ENCODE peak calls at places on chromosomes 1 and 21, in five cellular contexts. One of them, this sample, is unnamed.

GRCh38 chr1:71828431-71829012 is 453.8 kb downstream of the NEGR1 start:
- DNase-seq in ACHN: no peak
- DNase-seq in T-cell: no peak
- DNase-seq in A549: no peak
- DNase-seq in activated CD4-positive, CD25-positive, alpha-beta regulatory T cell treated with anti-CD3 and anti-CD28 coated beads, Interleukin-2, amount 50 U/mL, for 16 hours: no peak
- DNase-seq in this sample: no peak

GRCh38 chr1:188476606-188477005 is 1647.9 kb downstream of the PLA2G4A start:
- DNase-seq in ACHN: no peak
- DNase-seq in T-cell: no peak
- DNase-seq in A549: no peak
- DNase-seq in activated CD4-positive, CD25-positive, alpha-beta regulatory T cell treated with anti-CD3 and anti-CD28 coated beads, Interleukin-2, amount 50 U/mL, for 16 hours: no peak
- DNase-seq in this sample: no peak

GRCh38 chr1:235077571-235078479 is 50.8 kb downstream of the TOMM20 start:
- DNase-seq in ACHN: peak
- DNase-seq in T-cell: no peak
- DNase-seq in A549: no peak
- DNase-seq in activated CD4-positive, CD25-positive, alpha-beta regulatory T cell treated with anti-CD3 and anti-CD28 coated beads, Interleukin-2, amount 50 U/mL, for 16 hours: no peak
- DNase-seq in this sample: no peak

GRCh38 chr1:51518730-51519047 is 377 bp downstream of the EPS15 start:
- DNase-seq in ACHN: peak
- DNase-seq in T-cell: no peak
- DNase-seq in A549: peak
- DNase-seq in activated CD4-positive, CD25-positive, alpha-beta regulatory T cell treated with anti-CD3 and anti-CD28 coated beads, Interleukin-2, amount 50 U/mL, for 16 hours: no peak
- DNase-seq in this sample: peak

GRCh38 chr1:168260393-168260792 is 20.3 kb upstream of the TBX19 start:
- DNase-seq in ACHN: no peak
- DNase-seq in T-cell: no peak
- DNase-seq in A549: no peak
- DNase-seq in activated CD4-positive, CD25-positive, alpha-beta regulatory T cell treated with anti-CD3 and anti-CD28 coated beads, Interleukin-2, amount 50 U/mL, for 16 hours: no peak
- DNase-seq in this sample: no peak

GRCh38 chr1:228058981-228059535 is 23.4 kb upstream of the ARF1 start:
- DNase-seq in ACHN: no peak
- DNase-seq in T-cell: peak
- DNase-seq in A549: no peak
- DNase-seq in activated CD4-positive, CD25-positive, alpha-beta regulatory T cell treated with anti-CD3 and anti-CD28 coated beads, Interleukin-2, amount 50 U/mL, for 16 hours: no peak
- DNase-seq in this sample: peak

GRCh38 chr1:154703207-154703606 is 95.2 kb upstream of the ADAR start:
- DNase-seq in ACHN: no peak
- DNase-seq in T-cell: no peak
- DNase-seq in A549: no peak
- DNase-seq in activated CD4-positive, CD25-positive, alpha-beta regulatory T cell treated with anti-CD3 and anti-CD28 coated beads, Interleukin-2, amount 50 U/mL, for 16 hours: no peak
- DNase-seq in this sample: no peak

GRCh38 chr1:83741348-83741747 is 257.6 kb downstream of the TTLL7 start:
- DNase-seq in ACHN: no peak
- DNase-seq in T-cell: no peak
- DNase-seq in A549: no peak
- DNase-seq in activated CD4-positive, CD25-positive, alpha-beta regulatory T cell treated with anti-CD3 and anti-CD28 coated beads, Interleukin-2, amount 50 U/mL, for 16 hours: no peak
- DNase-seq in this sample: no peak

GRCh38 chr1:197336571-197336970 is 68.5 kb downstream of the CRB1 start:
- DNase-seq in ACHN: no peak
- DNase-seq in T-cell: no peak
- DNase-seq in A549: no peak
- DNase-seq in activated CD4-positive, CD25-positive, alpha-beta regulatory T cell treated with anti-CD3 and anti-CD28 coated beads, Interleukin-2, amount 50 U/mL, for 16 hours: no peak
- DNase-seq in this sample: no peak

GRCh38 chr1:153293847-153294246 is 18.9 kb downstream of the PGLYRP3 start:
- DNase-seq in ACHN: no peak
- DNase-seq in T-cell: no peak
- DNase-seq in A549: no peak
- DNase-seq in activated CD4-positive, CD25-positive, alpha-beta regulatory T cell treated with anti-CD3 and anti-CD28 coated beads, Interleukin-2, amount 50 U/mL, for 16 hours: no peak
- DNase-seq in this sample: no peak

GRCh38 chr1:239125027-239125426 is 261.3 kb upstream of the CHRM3 start:
- DNase-seq in ACHN: peak
- DNase-seq in T-cell: no peak
- DNase-seq in A549: no peak
- DNase-seq in activated CD4-positive, CD25-positive, alpha-beta regulatory T cell treated with anti-CD3 and anti-CD28 coated beads, Interleukin-2, amount 50 U/mL, for 16 hours: no peak
- DNase-seq in this sample: no peak

GRCh38 chr1:70043806-70044205 is 161.6 kb downstream of the LRRC40 start:
- DNase-seq in ACHN: peak
- DNase-seq in T-cell: no peak
- DNase-seq in A549: no peak
- DNase-seq in activated CD4-positive, CD25-positive, alpha-beta regulatory T cell treated with anti-CD3 and anti-CD28 coated beads, Interleukin-2, amount 50 U/mL, for 16 hours: no peak
- DNase-seq in this sample: no peak

GRCh38 chr1:34379911-34380310 is 203.2 kb downstream of the C1orf94 start:
- DNase-seq in ACHN: no peak
- DNase-seq in T-cell: no peak
- DNase-seq in A549: no peak
- DNase-seq in activated CD4-positive, CD25-positive, alpha-beta regulatory T cell treated with anti-CD3 and anti-CD28 coated beads, Interleukin-2, amount 50 U/mL, for 16 hours: no peak
- DNase-seq in this sample: no peak

GRCh38 chr1:60936052-60936619 is 146.2 kb upstream of the NFIA start:
- DNase-seq in ACHN: no peak
- DNase-seq in T-cell: no peak
- DNase-seq in A549: no peak
- DNase-seq in activated CD4-positive, CD25-positive, alpha-beta regulatory T cell treated with anti-CD3 and anti-CD28 coated beads, Interleukin-2, amount 50 U/mL, for 16 hours: no peak
- DNase-seq in this sample: no peak

GRCh38 chr1:11176081-11176706 is 13.0 kb upstream of the ANGPTL7 start:
- DNase-seq in ACHN: peak
- DNase-seq in T-cell: no peak
- DNase-seq in A549: no peak
- DNase-seq in activated CD4-positive, CD25-positive, alpha-beta regulatory T cell treated with anti-CD3 and anti-CD28 coated beads, Interleukin-2, amount 50 U/mL, for 16 hours: no peak
- DNase-seq in this sample: no peak

GRCh38 chr1:79603862-79604261 is 597.3 kb upstream of the ADGRL4 start:
- DNase-seq in ACHN: peak
- DNase-seq in T-cell: no peak
- DNase-seq in A549: no peak
- DNase-seq in activated CD4-positive, CD25-positive, alpha-beta regulatory T cell treated with anti-CD3 and anti-CD28 coated beads, Interleukin-2, amount 50 U/mL, for 16 hours: no peak
- DNase-seq in this sample: no peak

GRCh38 chr1:117638759-117639158 is 32.9 kb downstream of the TENT5C start:
- DNase-seq in ACHN: no peak
- DNase-seq in T-cell: no peak
- DNase-seq in A549: no peak
- DNase-seq in activated CD4-positive, CD25-positive, alpha-beta regulatory T cell treated with anti-CD3 and anti-CD28 coated beads, Interleukin-2, amount 50 U/mL, for 16 hours: no peak
- DNase-seq in this sample: no peak

GRCh38 chr21:16587671-16588379 is 858.0 kb downstream of the USP25 start:
- DNase-seq in ACHN: peak
- DNase-seq in T-cell: no peak
- DNase-seq in A549: no peak
- DNase-seq in activated CD4-positive, CD25-positive, alpha-beta regulatory T cell treated with anti-CD3 and anti-CD28 coated beads, Interleukin-2, amount 50 U/mL, for 16 hours: no peak
- DNase-seq in this sample: no peak

GRCh38 chr1:112544011-112544688 is 35.4 kb downstream of the WNT2B start:
- DNase-seq in ACHN: peak
- DNase-seq in T-cell: no peak
- DNase-seq in A549: peak
- DNase-seq in activated CD4-positive, CD25-positive, alpha-beta regulatory T cell treated with anti-CD3 and anti-CD28 coated beads, Interleukin-2, amount 50 U/mL, for 16 hours: no peak
- DNase-seq in this sample: no peak

GRCh38 chr1:182377175-182377574 is 14.4 kb downstream of the GLUL start:
- DNase-seq in ACHN: no peak
- DNase-seq in T-cell: no peak
- DNase-seq in A549: no peak
- DNase-seq in activated CD4-positive, CD25-positive, alpha-beta regulatory T cell treated with anti-CD3 and anti-CD28 coated beads, Interleukin-2, amount 50 U/mL, for 16 hours: no peak
- DNase-seq in this sample: no peak